ENCODE peak calls at places on chromosome 15, in five cellular contexts. One of them, this sample, is unnamed. For H3K27me3, the result is how much of the 10 kb centered on the place peaks cover.

GRCh38 chr15:80618666-80619481 is 76.2 kb upstream of the ABHD17C start:
- DNase-seq in CD4-positive, alpha-beta memory T cell: no peak
- DNase-seq in testis: no peak
- DNase-seq in sigmoid colon: no peak
- DNase-seq in adrenal gland: no peak
- DNase-seq in this sample: no peak

GRCh38 chr15:40754574-40754882 is 526 bp downstream of the RMDN3 start:
- DNase-seq in CD4-positive, alpha-beta memory T cell: no peak
- DNase-seq in testis: no peak
- DNase-seq in sigmoid colon: no peak
- DNase-seq in adrenal gland: peak
- DNase-seq in this sample: no peak

GRCh38 chr15:67190813-67191212 is 63.6 kb downstream of the AAGAB start:
- DNase-seq in CD4-positive, alpha-beta memory T cell: no peak
- DNase-seq in testis: no peak
- DNase-seq in sigmoid colon: no peak
- DNase-seq in adrenal gland: no peak
- DNase-seq in this sample: no peak

GRCh38 chr15:29278436-29279099 is 8.9 kb upstream of the NSMCE3 start:
- DNase-seq in CD4-positive, alpha-beta memory T cell: no peak
- DNase-seq in testis: no peak
- DNase-seq in sigmoid colon: no peak
- DNase-seq in adrenal gland: no peak
- DNase-seq in this sample: no peak

GRCh38 chr15:79849789-79850188 is 47.0 kb downstream of the MTHFS start:
- DNase-seq in CD4-positive, alpha-beta memory T cell: no peak
- DNase-seq in testis: peak
- DNase-seq in sigmoid colon: no peak
- DNase-seq in adrenal gland: peak
- DNase-seq in this sample: no peak

GRCh38 chr15:73239564-73240208 is 129.1 kb downstream of the HCN4 start:
- DNase-seq in CD4-positive, alpha-beta memory T cell: no peak
- DNase-seq in testis: no peak
- DNase-seq in sigmoid colon: no peak
- DNase-seq in adrenal gland: no peak
- DNase-seq in this sample: no peak

GRCh38 chr15:37485056-37485455 is 384.7 kb upstream of the MEIS2 start:
- DNase-seq in CD4-positive, alpha-beta memory T cell: no peak
- DNase-seq in testis: no peak
- DNase-seq in sigmoid colon: no peak
- DNase-seq in adrenal gland: no peak
- DNase-seq in this sample: no peak

GRCh38 chr15:85493258-85493657 is 112.9 kb downstream of the AKAP13 start:
- DNase-seq in CD4-positive, alpha-beta memory T cell: no peak
- DNase-seq in testis: no peak
- DNase-seq in sigmoid colon: no peak
- DNase-seq in adrenal gland: no peak
- DNase-seq in this sample: no peak

GRCh38 chr15:40949756-40950207 is 3.5 kb upstream of the CHAC1 start:
- DNase-seq in CD4-positive, alpha-beta memory T cell: no peak
- DNase-seq in testis: no peak
- DNase-seq in sigmoid colon: no peak
- DNase-seq in adrenal gland: no peak
- DNase-seq in this sample: no peak

GRCh38 chr15:61051570-61052031 is 177.5 kb downstream of the RORA start:
- DNase-seq in CD4-positive, alpha-beta memory T cell: no peak
- DNase-seq in testis: peak
- DNase-seq in sigmoid colon: peak
- DNase-seq in adrenal gland: peak
- DNase-seq in this sample: no peak

GRCh38 chr15:65990298-65990981 is 121.1 kb downstream of the RAB11A start:
- DNase-seq in CD4-positive, alpha-beta memory T cell: no peak
- DNase-seq in testis: no peak
- DNase-seq in sigmoid colon: no peak
- DNase-seq in adrenal gland: no peak
- DNase-seq in this sample: no peak

GRCh38 chr15:100715571-100716455 is 113.4 kb downstream of the ASB7 start:
- DNase-seq in CD4-positive, alpha-beta memory T cell: no peak
- DNase-seq in testis: no peak
- DNase-seq in sigmoid colon: peak
- DNase-seq in adrenal gland: peak
- DNase-seq in this sample: no peak

GRCh38 chr15:57485869-57486268 is 105.8 kb upstream of the MYZAP start:
- DNase-seq in CD4-positive, alpha-beta memory T cell: no peak
- DNase-seq in testis: no peak
- DNase-seq in sigmoid colon: no peak
- DNase-seq in adrenal gland: peak
- DNase-seq in this sample: no peak

GRCh38 chr15:72306211-72306785 is 13.7 kb downstream of the CELF6 start:
- DNase-seq in CD4-positive, alpha-beta memory T cell: peak
- DNase-seq in testis: no peak
- DNase-seq in sigmoid colon: peak
- DNase-seq in adrenal gland: no peak
- DNase-seq in this sample: peak

GRCh38 chr15:69403611-69404010 is 10.5 kb upstream of the KIF23 start:
- DNase-seq in CD4-positive, alpha-beta memory T cell: no peak
- DNase-seq in testis: no peak
- DNase-seq in sigmoid colon: no peak
- DNase-seq in adrenal gland: no peak
- DNase-seq in this sample: no peak

GRCh38 chr15:41790756-41791546 is 16.7 kb downstream of the MAPKBP1 start:
- DNase-seq in CD4-positive, alpha-beta memory T cell: no peak
- DNase-seq in testis: no peak
- DNase-seq in sigmoid colon: no peak
- DNase-seq in adrenal gland: no peak
- DNase-seq in this sample: no peak

GRCh38 chr15:61411941-61412510 is 182.9 kb upstream of the RORA start:
- DNase-seq in CD4-positive, alpha-beta memory T cell: no peak
- DNase-seq in testis: no peak
- DNase-seq in sigmoid colon: no peak
- DNase-seq in adrenal gland: no peak
- DNase-seq in this sample: no peak

GRCh38 chr15:68986292-68986691 is 28.2 kb upstream of the NOX5 start:
- DNase-seq in CD4-positive, alpha-beta memory T cell: no peak
- DNase-seq in testis: no peak
- DNase-seq in sigmoid colon: no peak
- DNase-seq in adrenal gland: no peak
- DNase-seq in this sample: no peak

GRCh38 chr15:50182233-50183013 is 427 bp downstream of the SLC27A2 start:
- DNase-seq in CD4-positive, alpha-beta memory T cell: peak
- DNase-seq in testis: peak
- DNase-seq in sigmoid colon: no peak
- DNase-seq in adrenal gland: peak
- DNase-seq in this sample: no peak

GRCh38 chr15:57461541-57461940 is 85.2 kb downstream of the CGNL1 start:
- DNase-seq in CD4-positive, alpha-beta memory T cell: no peak
- DNase-seq in testis: no peak
- DNase-seq in sigmoid colon: no peak
- DNase-seq in adrenal gland: no peak
- DNase-seq in this sample: no peak

GRCh38 chr15:34993877-34994276 is 5.8 kb upstream of the ZNF770 start:
- DNase-seq in CD4-positive, alpha-beta memory T cell: no peak
- DNase-seq in testis: no peak
- DNase-seq in sigmoid colon: no peak
- DNase-seq in adrenal gland: no peak
- DNase-seq in this sample: no peak

GRCh38 chr15:38065721-38066120 is 131.3 kb downstream of the TMCO5A start:
- DNase-seq in CD4-positive, alpha-beta memory T cell: no peak
- DNase-seq in testis: no peak
- DNase-seq in sigmoid colon: no peak
- DNase-seq in adrenal gland: no peak
- DNase-seq in this sample: no peak

GRCh38 chr15:60758961-60759729 is 280.2 kb upstream of the ICE2 start:
- DNase-seq in CD4-positive, alpha-beta memory T cell: no peak
- DNase-seq in testis: no peak
- DNase-seq in sigmoid colon: no peak
- DNase-seq in adrenal gland: no peak
- DNase-seq in this sample: no peak

GRCh38 chr15:43095243-43095642 is 10.6 kb downstream of the UBR1 start:
- DNase-seq in CD4-positive, alpha-beta memory T cell: no peak
- DNase-seq in testis: no peak
- DNase-seq in sigmoid colon: no peak
- DNase-seq in adrenal gland: no peak
- DNase-seq in this sample: no peak

DNA sequence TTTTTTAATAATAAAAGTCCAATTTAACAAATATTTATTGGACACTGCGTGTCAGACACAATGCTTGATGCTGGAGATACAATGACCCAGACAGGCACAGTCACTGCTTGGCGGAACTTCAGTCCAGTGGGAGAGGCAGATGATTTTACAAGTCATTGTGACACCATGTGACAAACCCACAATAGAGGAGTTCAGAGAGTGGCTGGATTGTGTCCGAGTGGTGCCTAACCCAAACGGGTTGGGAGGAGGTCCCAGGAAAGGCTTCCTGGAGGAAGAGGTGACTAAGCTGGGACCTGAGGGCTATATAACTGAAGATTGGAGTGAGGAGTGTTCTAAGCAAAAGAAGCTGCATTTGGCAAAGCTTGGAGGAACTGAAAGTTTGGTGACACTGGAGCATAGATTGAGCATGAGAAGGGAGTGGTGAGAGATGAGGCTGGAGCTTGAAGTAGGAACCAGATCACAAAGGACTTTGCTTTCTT is 41.4 kb downstream of the CRTC3 start:
- DNase-seq in CD4-positive, alpha-beta memory T cell: no peak
- DNase-seq in testis: peak
- DNase-seq in sigmoid colon: no peak
- DNase-seq in adrenal gland: peak
- DNase-seq in this sample: no peak
- H3K27ac ChIP-seq in CD4-positive, alpha-beta memory T cell: no peak
- H3K27ac ChIP-seq in testis: peak
- H3K27ac ChIP-seq in sigmoid colon: no peak
- H3K27ac ChIP-seq in adrenal gland: no peak
- H3K27ac ChIP-seq in this sample: peak

GRCh38 chr15:92393994-92394326 is 279 bp downstream of the ST8SIA2 start:
- DNase-seq in CD4-positive, alpha-beta memory T cell: no peak
- DNase-seq in testis: no peak
- DNase-seq in sigmoid colon: no peak
- DNase-seq in adrenal gland: no peak
- DNase-seq in this sample: no peak
- H3K27me3 ChIP-seq in CD4-positive, alpha-beta memory T cell: under half
- H3K27me3 ChIP-seq in testis: under half
- H3K27me3 ChIP-seq in sigmoid colon: under half
- H3K27me3 ChIP-seq in adrenal gland: under half
- H3K27me3 ChIP-seq in this sample: half or more

GRCh38 chr15:93384886-93385285 is 295.9 kb upstream of the RGMA start:
- DNase-seq in CD4-positive, alpha-beta memory T cell: no peak
- DNase-seq in testis: no peak
- DNase-seq in sigmoid colon: no peak
- DNase-seq in adrenal gland: no peak
- DNase-seq in this sample: no peak
- H3K27ac ChIP-seq in CD4-positive, alpha-beta memory T cell: no peak
- H3K27ac ChIP-seq in testis: no peak
- H3K27ac ChIP-seq in sigmoid colon: no peak
- H3K27ac ChIP-seq in adrenal gland: no peak
- H3K27ac ChIP-seq in this sample: no peak

GRCh38 chr15:96331141-96331941 is 841 bp downstream of the NR2F2 start:
- DNase-seq in CD4-positive, alpha-beta memory T cell: no peak
- DNase-seq in testis: no peak
- DNase-seq in sigmoid colon: peak
- DNase-seq in adrenal gland: peak
- DNase-seq in this sample: no peak

GRCh38 chr15:96330450-96331140 is at the start of gene NR2F2:
- DNase-seq in CD4-positive, alpha-beta memory T cell: peak
- DNase-seq in testis: peak
- DNase-seq in sigmoid colon: peak
- DNase-seq in adrenal gland: peak
- DNase-seq in this sample: no peak

GRCh38 chr15:96328101-96328958 is 2.2 kb upstream of the NR2F2 start:
- DNase-seq in CD4-positive, alpha-beta memory T cell: no peak
- DNase-seq in testis: no peak
- DNase-seq in sigmoid colon: no peak
- DNase-seq in adrenal gland: no peak
- DNase-seq in this sample: no peak

GRCh38 chr15:96330064-96330449 is 443 bp upstream of the NR2F2 start:
- DNase-seq in CD4-positive, alpha-beta memory T cell: no peak
- DNase-seq in testis: peak
- DNase-seq in sigmoid colon: peak
- DNase-seq in adrenal gland: peak
- DNase-seq in this sample: no peak

GRCh38 chr15:96329403-96329981 is 1.0 kb upstream of the NR2F2 start:
- DNase-seq in CD4-positive, alpha-beta memory T cell: no peak
- DNase-seq in testis: no peak
- DNase-seq in sigmoid colon: no peak
- DNase-seq in adrenal gland: peak
- DNase-seq in this sample: no peak
- H3K27me3 ChIP-seq in CD4-positive, alpha-beta memory T cell: under half
- H3K27me3 ChIP-seq in testis: under half
- H3K27me3 ChIP-seq in sigmoid colon: under half
- H3K27me3 ChIP-seq in adrenal gland: under half
- H3K27me3 ChIP-seq in this sample: half or more

DNA sequence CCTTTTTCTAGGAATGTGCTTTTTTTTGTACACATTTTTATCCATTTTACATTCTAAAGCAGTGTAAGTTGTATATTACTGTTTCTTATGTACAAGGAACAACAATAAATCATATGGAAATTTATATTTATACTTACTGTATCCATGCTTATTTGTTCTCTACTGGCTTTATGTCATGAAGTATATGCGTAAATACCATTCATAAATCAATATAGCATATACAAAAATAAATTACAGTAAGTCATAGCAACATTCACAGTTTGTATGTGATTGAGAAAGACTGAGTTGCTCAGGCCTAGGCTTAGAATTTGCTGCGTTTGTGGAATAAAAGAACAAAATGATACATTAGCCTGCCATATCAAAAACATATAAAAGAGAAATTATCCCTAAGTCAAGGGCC is 16.5 kb downstream of the THBS1 start:
- DNase-seq in CD4-positive, alpha-beta memory T cell: no peak
- DNase-seq in testis: no peak
- DNase-seq in sigmoid colon: no peak
- DNase-seq in adrenal gland: no peak
- DNase-seq in this sample: no peak
- H3K27ac ChIP-seq in CD4-positive, alpha-beta memory T cell: no peak
- H3K27ac ChIP-seq in testis: no peak
- H3K27ac ChIP-seq in sigmoid colon: peak
- H3K27ac ChIP-seq in adrenal gland: no peak
- H3K27ac ChIP-seq in this sample: no peak